ENCODE peak calls at places on chromosomes 1 and 21, in four cellular contexts. One of them, this sample, is unnamed.

GRCh38 chr1:228044961-228045360 is 37.5 kb upstream of the ARF1 start:
- DNase-seq in HepG2: no peak
- DNase-seq in HCT116: no peak
- DNase-seq in K562: no peak
- DNase-seq in this sample: no peak

GRCh38 chr1:69985901-69986439 is 219.4 kb downstream of the LRRC40 start:
- DNase-seq in HepG2: no peak
- DNase-seq in HCT116: no peak
- DNase-seq in K562: no peak
- DNase-seq in this sample: no peak

GRCh38 chr1:70718086-70718630 is 307.1 kb downstream of the CTH start:
- DNase-seq in HepG2: no peak
- DNase-seq in HCT116: no peak
- DNase-seq in K562: no peak
- DNase-seq in this sample: no peak

GRCh38 chr1:77063118-77063517 is 156.1 kb downstream of the PIGK start:
- DNase-seq in HepG2: no peak
- DNase-seq in HCT116: no peak
- DNase-seq in K562: no peak
- DNase-seq in this sample: no peak

GRCh38 chr1:168179411-168180147 is 817 bp downstream of the TIPRL start:
- DNase-seq in HepG2: no peak
- DNase-seq in HCT116: no peak
- DNase-seq in K562: peak
- DNase-seq in this sample: no peak

GRCh38 chr21:45320261-45320990 is 32.7 kb upstream of the POFUT2 start:
- DNase-seq in HepG2: no peak
- DNase-seq in HCT116: no peak
- DNase-seq in K562: no peak
- DNase-seq in this sample: no peak

GRCh38 chr1:246165826-246166709 is 341.0 kb downstream of the SMYD3 start:
- DNase-seq in HepG2: peak
- DNase-seq in HCT116: no peak
- DNase-seq in K562: peak
- DNase-seq in this sample: no peak

GRCh38 chr1:241639653-241640148 is 468 bp downstream of the CHML start:
- DNase-seq in HepG2: peak
- DNase-seq in HCT116: no peak
- DNase-seq in K562: peak
- DNase-seq in this sample: no peak

GRCh38 chr1:94115900-94116436 is 5.0 kb downstream of the ABCA4 start:
- DNase-seq in HepG2: no peak
- DNase-seq in HCT116: no peak
- DNase-seq in K562: no peak
- DNase-seq in this sample: no peak

GRCh38 chr1:81758213-81758612 is 42.5 kb upstream of the ADGRL2 start:
- DNase-seq in HepG2: no peak
- DNase-seq in HCT116: no peak
- DNase-seq in K562: no peak
- DNase-seq in this sample: no peak

GRCh38 chr1:59364012-59364411 is 67.1 kb downstream of the FGGY start:
- DNase-seq in HepG2: no peak
- DNase-seq in HCT116: no peak
- DNase-seq in K562: no peak
- DNase-seq in this sample: no peak

GRCh38 chr1:177772621-177773020 is 197.2 kb downstream of the SEC16B start:
- DNase-seq in HepG2: no peak
- DNase-seq in HCT116: no peak
- DNase-seq in K562: no peak
- DNase-seq in this sample: no peak

GRCh38 chr1:40383095-40383487 is 9.6 kb downstream of the SMAP2 start:
- DNase-seq in HepG2: no peak
- DNase-seq in HCT116: no peak
- DNase-seq in K562: peak
- DNase-seq in this sample: peak

GRCh38 chr1:226738995-226739695 is at the start of gene ITPKB:
- DNase-seq in HepG2: no peak
- DNase-seq in HCT116: no peak
- DNase-seq in K562: peak
- DNase-seq in this sample: no peak

GRCh38 chr1:15180189-15180588 is 26.6 kb downstream of the TMEM51 start:
- DNase-seq in HepG2: no peak
- DNase-seq in HCT116: no peak
- DNase-seq in K562: no peak
- DNase-seq in this sample: no peak

GRCh38 chr1:63669151-63669961 is 76.1 kb downstream of the PGM1 start:
- DNase-seq in HepG2: no peak
- DNase-seq in HCT116: no peak
- DNase-seq in K562: no peak
- DNase-seq in this sample: no peak

GRCh38 chr1:221521686-221522085 is 220.2 kb downstream of the DUSP10 start:
- DNase-seq in HepG2: no peak
- DNase-seq in HCT116: no peak
- DNase-seq in K562: no peak
- DNase-seq in this sample: no peak

GRCh38 chr1:23100074-23100748 is 68.4 kb downstream of the LUZP1 start:
- DNase-seq in HepG2: peak
- DNase-seq in HCT116: no peak
- DNase-seq in K562: no peak
- DNase-seq in this sample: peak

GRCh38 chr1:113452921-113453770 is 62.8 kb downstream of the MAGI3 start:
- DNase-seq in HepG2: peak
- DNase-seq in HCT116: peak
- DNase-seq in K562: peak
- DNase-seq in this sample: no peak

GRCh38 chr1:12153181-12153785 is 13.5 kb upstream of the TNFRSF1B start:
- DNase-seq in HepG2: no peak
- DNase-seq in HCT116: no peak
- DNase-seq in K562: no peak
- DNase-seq in this sample: no peak

GRCh38 chr1:6037338-6037762 is 8.3 kb upstream of the KCNAB2 start:
- DNase-seq in HepG2: no peak
- DNase-seq in HCT116: no peak
- DNase-seq in K562: no peak
- DNase-seq in this sample: no peak

GRCh38 chr21:29104239-29104708 is 26.2 kb upstream of the MAP3K7CL start:
- DNase-seq in HepG2: no peak
- DNase-seq in HCT116: no peak
- DNase-seq in K562: no peak
- DNase-seq in this sample: no peak

GRCh38 chr1:23964790-23965740 is 5.4 kb downstream of the PNRC2 start:
- DNase-seq in HepG2: no peak
- DNase-seq in HCT116: no peak
- DNase-seq in K562: no peak
- DNase-seq in this sample: no peak

GRCh38 chr1:10680487-10680886 is 116.0 kb downstream of the CASZ1 start:
- DNase-seq in HepG2: no peak
- DNase-seq in HCT116: no peak
- DNase-seq in K562: peak
- DNase-seq in this sample: no peak

GRCh38 chr1:31651766-31652165 is 7.1 kb upstream of the PEF1 start:
- DNase-seq in HepG2: no peak
- DNase-seq in HCT116: no peak
- DNase-seq in K562: no peak
- DNase-seq in this sample: no peak

GRCh38 chr1:2143814-2144500 is 50.6 kb downstream of the FAAP20 start:
- DNase-seq in HepG2: no peak
- DNase-seq in HCT116: no peak
- DNase-seq in K562: no peak
- DNase-seq in this sample: no peak

GRCh38 chr1:101300916-101301315 is 64.1 kb downstream of the S1PR1 start:
- DNase-seq in HepG2: no peak
- DNase-seq in HCT116: no peak
- DNase-seq in K562: no peak
- DNase-seq in this sample: no peak

GRCh38 chr1:47827032-47827585 is 170.1 kb downstream of the TRABD2B start:
- DNase-seq in HepG2: no peak
- DNase-seq in HCT116: no peak
- DNase-seq in K562: no peak
- DNase-seq in this sample: no peak

GRCh38 chr1:239587066-239587465 is 200.7 kb downstream of the CHRM3 start:
- DNase-seq in HepG2: no peak
- DNase-seq in HCT116: no peak
- DNase-seq in K562: no peak
- DNase-seq in this sample: no peak

GRCh38 chr21:32143222-32143939 is 135.5 kb downstream of the MIS18A start:
- DNase-seq in HepG2: no peak
- DNase-seq in HCT116: no peak
- DNase-seq in K562: no peak
- DNase-seq in this sample: no peak

GRCh38 chr1:226975259-226975908 is 35.3 kb downstream of the COQ8A start:
- DNase-seq in HepG2: no peak
- DNase-seq in HCT116: no peak
- DNase-seq in K562: no peak
- DNase-seq in this sample: no peak

GRCh38 chr1:162118063-162118462 is 48.6 kb downstream of the NOS1AP start:
- DNase-seq in HepG2: no peak
- DNase-seq in HCT116: no peak
- DNase-seq in K562: no peak
- DNase-seq in this sample: no peak

GRCh38 chr1:83704350-83704749 is 294.6 kb downstream of the TTLL7 start:
- DNase-seq in HepG2: no peak
- DNase-seq in HCT116: no peak
- DNase-seq in K562: no peak
- DNase-seq in this sample: no peak

GRCh38 chr1:171220551-171221175 is 27.6 kb upstream of the FMO1 start:
- DNase-seq in HepG2: no peak
- DNase-seq in HCT116: no peak
- DNase-seq in K562: no peak
- DNase-seq in this sample: no peak

GRCh38 chr1:228647523-228648444 is 87.5 kb upstream of the RHOU start:
- DNase-seq in HepG2: peak
- DNase-seq in HCT116: peak
- DNase-seq in K562: peak
- DNase-seq in this sample: peak

GRCh38 chr1:93676424-93676823 is 5.2 kb downstream of the BCAR3 start:
- DNase-seq in HepG2: no peak
- DNase-seq in HCT116: no peak
- DNase-seq in K562: no peak
- DNase-seq in this sample: no peak

DNA sequence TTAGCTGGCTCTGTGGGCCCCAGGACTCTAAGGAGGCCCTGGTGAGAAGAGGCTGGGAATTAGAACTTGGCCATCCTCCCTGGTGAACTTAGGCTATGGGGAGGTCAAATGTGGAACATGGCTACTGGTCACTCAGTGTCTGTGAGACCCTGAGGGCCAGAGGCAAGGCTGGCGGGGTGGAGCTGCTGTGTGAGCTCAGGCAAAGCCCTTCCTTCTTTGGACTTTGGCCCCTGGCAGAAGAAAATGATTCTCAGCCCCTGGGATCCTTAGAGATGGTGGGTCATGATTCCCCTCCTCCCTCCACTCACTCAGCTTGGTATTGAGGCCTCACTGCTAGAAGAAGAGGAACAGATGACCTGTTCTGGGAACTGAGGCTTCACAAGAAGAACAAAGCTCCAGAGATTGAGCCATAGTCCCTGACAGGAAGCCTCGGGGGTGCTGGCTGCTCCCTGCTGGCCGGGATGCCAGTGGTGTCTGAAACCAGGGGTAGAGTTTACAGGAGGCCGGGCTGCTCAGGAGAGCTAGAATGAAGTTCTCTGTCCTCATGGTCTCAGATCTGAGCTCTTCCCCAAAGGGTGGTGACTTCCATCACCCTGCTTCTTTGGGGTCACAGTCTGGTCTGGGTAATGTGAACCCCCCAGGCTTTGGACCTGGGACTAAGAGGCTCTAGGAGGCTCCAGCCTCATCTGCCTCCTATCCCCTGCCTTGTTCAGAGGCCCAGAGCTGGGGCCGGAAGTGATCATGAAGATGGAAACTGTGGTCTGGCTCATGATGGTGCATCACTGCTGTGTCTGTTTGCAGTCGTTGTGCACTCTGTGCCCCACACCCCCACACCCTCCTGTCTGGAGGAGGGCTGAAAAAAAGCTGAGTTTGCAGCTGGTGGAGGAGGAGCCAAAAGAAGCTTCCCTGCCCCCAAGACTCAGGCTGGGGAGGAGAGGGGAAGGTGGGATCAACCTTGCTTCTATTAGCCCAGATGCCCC is 905 bp downstream of the BTBD19 start:
- DNase-seq in HepG2: peak
- DNase-seq in HCT116: no peak
- DNase-seq in K562: no peak
- DNase-seq in this sample: no peak
- TF ChIP-seq REST in HepG2: peak
- TF ChIP-seq REST in HCT116: no peak
- TF ChIP-seq REST in K562: no peak
- TF ChIP-seq REST in this sample: no peak

GRCh38 chr21:7953058-7953457 is 2568.3 kb upstream of the TPTE start:
- DNase-seq in HepG2: no peak
- DNase-seq in HCT116: no peak
- DNase-seq in K562: no peak
- DNase-seq in this sample: no peak

GRCh38 chr21:7952648-7953047 is 2568.7 kb upstream of the TPTE start:
- DNase-seq in HepG2: no peak
- DNase-seq in HCT116: no peak
- DNase-seq in K562: no peak
- DNase-seq in this sample: no peak

GRCh38 chr21:7951854-7952519 is 2569.4 kb upstream of the TPTE start:
- DNase-seq in HepG2: no peak
- DNase-seq in HCT116: no peak
- DNase-seq in K562: no peak
- DNase-seq in this sample: no peak

GRCh38 chr21:7957713-7958064 is 2563.7 kb upstream of the TPTE start:
- DNase-seq in HepG2: no peak
- DNase-seq in HCT116: no peak
- DNase-seq in K562: no peak
- DNase-seq in this sample: no peak
- H3K4me3 ChIP-seq in HepG2: no peak
- H3K4me3 ChIP-seq in HCT116: no peak
- H3K4me3 ChIP-seq in K562: no peak
- H3K4me3 ChIP-seq in this sample: no peak

GRCh38 chr1:205329719-205330118 is 8.2 kb upstream of the NUAK2 start:
- DNase-seq in HepG2: no peak
- DNase-seq in HCT116: no peak
- DNase-seq in K562: no peak
- DNase-seq in this sample: no peak

GRCh38 chr1:205324781-205325180 is 3.2 kb upstream of the NUAK2 start:
- DNase-seq in HepG2: no peak
- DNase-seq in HCT116: no peak
- DNase-seq in K562: no peak
- DNase-seq in this sample: no peak

GRCh38 chr1:205328476-205328875 is 6.9 kb upstream of the NUAK2 start:
- DNase-seq in HepG2: no peak
- DNase-seq in HCT116: no peak
- DNase-seq in K562: no peak
- DNase-seq in this sample: no peak

GRCh38 chr1:205325334-205325884 is 3.9 kb upstream of the NUAK2 start:
- DNase-seq in HepG2: peak
- DNase-seq in HCT116: peak
- DNase-seq in K562: peak
- DNase-seq in this sample: peak

GRCh38 chr1:205326812-205327466 is 5.4 kb upstream of the NUAK2 start:
- DNase-seq in HepG2: no peak
- DNase-seq in HCT116: no peak
- DNase-seq in K562: no peak
- DNase-seq in this sample: no peak
- TF ChIP-seq TCF7L2 in HepG2: no peak
- TF ChIP-seq TCF7L2 in HCT116: no peak
- TF ChIP-seq TCF7L2 in K562: no peak
- TF ChIP-seq TCF7L2 in this sample: no peak

GRCh38 chr1:201779351-201779880 is 49.5 kb upstream of the IPO9 start:
- DNase-seq in HepG2: no peak
- DNase-seq in HCT116: no peak
- DNase-seq in K562: no peak
- DNase-seq in this sample: no peak
- TF ChIP-seq REST in HepG2: no peak
- TF ChIP-seq REST in HCT116: no peak
- TF ChIP-seq REST in K562: no peak
- TF ChIP-seq REST in this sample: no peak

This sample was measured in Panc1.